ENCODE peak calls at places on chromosomes 6 and 20, in five cellular contexts. F, N, G, E and I are unnamed samples.

GRCh38 chr6:151091571-151091970 is 148.2 kb upstream of the AKAP12 start:
- DNase-seq in F (no peak), N (no peak), G (no peak), E (no peak), I (no peak)

GRCh38 chr6:42449917-42450313 is 1.8 kb downstream of the TRERF1 start:
- DNase-seq in F (no peak), N (no peak), G (no peak), E (no peak), I (no peak)

GRCh38 chr6:30840084-30840921 is 44.0 kb upstream of the DDR1 start:
- DNase-seq in F (no peak), N (no peak), G (no peak), E (no peak), I (no peak)

GRCh38 chr20:37188787-37189186 is 9.4 kb upstream of the MROH8 start:
- DNase-seq in F (no peak), N (no peak), G (no peak), E (no peak), I (no peak)

GRCh38 chr20:31517373-31517772 is 3.1 kb downstream of the HM13 start:
- DNase-seq in F (peak), N (peak), G (peak), E (peak), I (peak)

GRCh38 chr20:43530321-43531090 is 23.0 kb downstream of the L3MBTL1 start:
- DNase-seq in F (no peak), N (no peak), G (no peak), E (no peak), I (no peak)

GRCh38 chr6:20924911-20925543 is 390.8 kb downstream of the CDKAL1 start:
- DNase-seq in F (no peak), N (peak), G (no peak), E (no peak), I (no peak)

GRCh38 chr6:119620846-119621570 is 271.4 kb upstream of the MAN1A1 start:
- DNase-seq in F (no peak), N (peak), G (peak), E (peak), I (no peak)

GRCh38 chr6:92361990-92362770 is 1057.2 kb downstream of the EPHA7 start:
- DNase-seq in F (no peak), N (no peak), G (no peak), E (no peak), I (no peak)

GRCh38 chr20:63882257-63883208 is 12.4 kb upstream of the DNAJC5 start:
- DNase-seq in F (no peak), N (no peak), G (no peak), E (no peak), I (no peak)

GRCh38 chr6:68237205-68237604 is 397.9 kb upstream of the ADGRB3 start:
- DNase-seq in F (no peak), N (no peak), G (no peak), E (no peak), I (no peak)

GRCh38 chr20:53316221-53316937 is 277.3 kb downstream of the ZNF217 start:
- DNase-seq in F (no peak), N (no peak), G (no peak), E (no peak), I (no peak)

GRCh38 chr20:51318058-51318960 is 224.2 kb downstream of the NFATC2 start:
- DNase-seq in F (peak), N (no peak), G (peak), E (peak), I (peak)

GRCh38 chr20:4289875-4290274 is 274.5 kb upstream of the RNF24 start:
- DNase-seq in F (no peak), N (no peak), G (no peak), E (peak), I (no peak)

DNA sequence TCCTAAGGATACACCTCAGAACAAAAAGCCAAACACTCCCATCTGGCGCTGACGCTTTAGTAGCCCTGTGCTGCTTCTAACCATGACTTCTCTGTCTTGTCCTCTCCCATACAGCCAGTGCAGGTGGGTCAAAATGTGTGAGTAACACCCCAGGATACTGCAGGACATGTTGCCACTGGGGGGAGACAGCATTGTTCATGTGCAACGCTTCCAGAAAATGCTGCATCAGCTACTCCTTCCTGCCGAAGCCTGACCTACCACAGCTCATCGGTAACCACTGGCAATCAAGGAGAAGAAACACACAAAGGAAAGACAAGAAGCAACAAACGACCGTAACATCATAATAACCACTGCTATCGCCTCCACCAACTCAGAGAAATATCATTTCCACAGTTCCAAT is 1.4 kb downstream of the DEFB132 start:
- DNase-seq in F (no peak), N (no peak), G (peak), E (peak), I (no peak)
- TF ChIP-seq CTCF in F (no peak), N (peak), G (peak), E (peak), I (no peak)

GRCh38 chr6:96755096-96755495 is 82.2 kb downstream of the GPR63 start:
- DNase-seq in F (no peak), N (no peak), G (no peak), E (no peak), I (no peak)

GRCh38 chr6:96762599-96762998 is 74.7 kb downstream of the GPR63 start:
- DNase-seq in F (no peak), N (no peak), G (no peak), E (no peak), I (no peak)

GRCh38 chr6:96761794-96762193 is 75.5 kb downstream of the GPR63 start:
- DNase-seq in F (no peak), N (no peak), G (no peak), E (no peak), I (no peak)

DNA sequence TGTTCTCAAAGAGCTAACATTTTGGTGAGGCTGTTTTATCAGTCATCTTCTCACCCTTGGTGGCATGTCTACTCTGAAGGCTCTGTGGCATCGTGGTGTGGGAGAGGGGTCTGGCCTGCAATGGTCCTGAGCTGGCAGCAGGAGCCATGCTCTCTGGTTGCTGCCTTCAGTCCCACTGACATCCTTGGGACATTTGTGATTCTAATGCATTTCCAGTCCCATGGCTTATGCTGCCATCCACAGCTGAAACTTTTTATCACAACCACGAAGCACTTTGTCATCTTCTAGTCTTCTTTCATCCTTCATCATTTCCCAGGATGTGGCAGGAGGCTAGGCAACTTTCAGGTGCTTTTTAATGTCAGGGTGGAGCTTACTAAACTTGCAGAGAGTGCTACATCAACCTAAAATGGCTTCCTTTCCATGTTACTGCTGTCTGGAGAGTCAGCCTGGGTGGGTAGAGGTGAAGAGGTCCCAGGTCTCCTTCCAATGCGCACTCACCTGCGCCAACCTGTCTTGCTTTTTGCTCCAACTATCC is 77.1 kb downstream of the GPR63 start:
- DNase-seq in F (no peak), N (no peak), G (no peak), E (no peak), I (no peak)
- TF ChIP-seq CTCF in F (no peak), N (no peak), G (no peak), E (peak), I (no peak)

DNA sequence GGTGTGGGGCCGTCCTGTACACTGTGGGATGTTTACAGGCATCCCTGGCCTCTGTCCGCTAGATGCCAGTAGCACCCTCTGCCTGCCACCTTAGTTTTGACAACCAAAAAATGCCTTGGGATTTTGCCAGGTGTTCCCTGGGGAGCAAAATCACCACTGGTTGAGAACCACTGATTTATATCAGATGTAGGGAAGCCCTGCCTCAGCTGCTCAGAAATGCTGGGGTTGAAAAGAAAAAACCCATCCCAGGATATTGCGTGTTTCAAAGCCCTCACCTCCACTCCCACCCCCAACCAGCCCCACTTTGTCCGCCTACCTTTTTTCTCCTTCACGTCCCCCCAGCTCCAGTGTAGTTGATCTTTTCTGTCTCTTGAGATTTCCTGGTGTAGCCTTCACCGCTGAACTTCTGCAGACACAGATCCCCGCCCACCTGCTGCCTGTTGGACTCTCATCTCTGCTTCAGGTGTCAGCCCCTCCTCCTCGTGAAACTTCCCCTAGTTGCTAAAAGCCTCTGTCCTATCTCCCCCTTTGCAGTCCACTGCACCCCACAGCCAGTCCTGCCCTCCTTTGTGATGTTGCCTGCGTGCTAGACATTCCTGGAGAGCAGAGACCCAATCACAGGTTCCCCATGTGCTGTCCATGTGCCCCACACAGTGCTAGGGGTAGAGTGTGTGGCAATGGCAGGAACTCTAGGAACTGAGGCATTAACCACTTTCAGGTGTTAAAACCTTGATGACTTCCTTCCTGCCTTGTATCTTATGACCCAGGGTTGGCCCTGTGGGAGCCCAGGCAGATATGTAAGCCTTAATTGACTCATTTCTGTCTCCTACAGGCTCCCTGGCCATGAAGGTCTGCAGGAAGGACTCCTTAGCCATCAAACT is 98.9 kb downstream of the TBC1D7 start:
- DNase-seq in F (peak), N (no peak), G (peak), E (peak), I (no peak)
- TF ChIP-seq CTCF in F (peak), N (no peak), G (peak), E (peak), I (no peak)

GRCh38 chr6:143621876-143622605 is 55.7 kb upstream of the PHACTR2 start:
- DNase-seq in F (no peak), N (no peak), G (peak), E (no peak), I (no peak)

GRCh38 chr6:143616741-143617140 is 61.0 kb upstream of the PHACTR2 start:
- DNase-seq in F (no peak), N (no peak), G (no peak), E (no peak), I (no peak)

GRCh38 chr6:143619844-143620243 is 57.9 kb upstream of the PHACTR2 start:
- DNase-seq in F (no peak), N (no peak), G (no peak), E (no peak), I (no peak)

GRCh38 chr6:143621159-143621873 is 56.4 kb upstream of the PHACTR2 start:
- DNase-seq in F (no peak), N (no peak), G (no peak), E (no peak), I (no peak)

GRCh38 chr6:143620461-143620860 is 57.3 kb upstream of the PHACTR2 start:
- DNase-seq in F (no peak), N (no peak), G (peak), E (no peak), I (no peak)
- TF ChIP-seq CTCF in F (no peak), N (no peak), G (no peak), E (no peak), I (no peak)

GRCh38 chr6:78835817-78836216 is 31.5 kb upstream of the IRAK1BP1 start:
- DNase-seq in F (no peak), N (no peak), G (peak), E (no peak), I (no peak)
- TF ChIP-seq CTCF in F (peak), N (peak), G (peak), E (no peak), I (no peak)

DNA sequence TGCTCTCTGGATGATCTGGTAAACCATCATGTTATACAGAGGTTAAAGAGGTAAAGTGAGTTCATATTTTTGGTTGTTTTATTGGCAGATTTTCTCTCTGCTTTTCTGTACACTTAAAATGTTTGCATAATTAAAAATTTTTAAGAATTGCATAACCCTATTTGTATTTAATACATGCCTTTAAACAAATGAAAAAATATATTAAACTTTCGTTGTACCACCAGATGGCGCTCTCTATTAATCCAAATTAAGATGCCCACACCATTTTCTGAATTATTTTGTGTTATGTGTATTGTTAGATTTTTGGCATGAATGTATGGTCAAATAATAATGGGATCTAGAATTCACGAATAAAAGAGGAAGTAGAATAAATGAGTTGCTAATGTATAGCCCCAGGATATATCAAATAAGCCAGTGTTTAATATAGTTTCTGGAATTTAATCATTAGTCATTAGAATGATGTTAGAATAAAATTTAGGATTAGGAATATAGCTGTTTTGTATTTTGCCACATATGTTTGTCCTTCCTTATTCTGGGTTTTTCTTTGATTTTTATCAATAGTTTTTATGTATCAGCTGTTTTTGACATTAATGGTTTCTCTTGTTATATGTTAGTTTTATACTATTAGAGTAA is 38.9 kb downstream of the SMAP1 start:
- DNase-seq in F (no peak), N (no peak), G (peak), E (peak), I (peak)
- TF ChIP-seq CTCF in F (peak), N (peak), G (peak), E (peak), I (peak)